ENCODE peak calls at places on chromosomes 11 and 22, in five cellular contexts. K, X, D, H and T are unnamed samples.

GRCh38 chr11:14384338-14384737 is 25.4 kb upstream of the RRAS2 start:
- DNase-seq in K (no peak), X (no peak), D (no peak), H (no peak), T (no peak)

GRCh38 chr22:48239461-48240164 is 1477.2 kb downstream of the TBC1D22A start:
- DNase-seq in K (no peak), X (no peak), D (no peak), H (no peak), T (no peak)

GRCh38 chr11:122807731-122808485 is 30.4 kb upstream of the CRTAM start:
- DNase-seq in K (no peak), X (no peak), D (no peak), H (no peak), T (no peak)

GRCh38 chr11:33553486-33553885 is 147.1 kb downstream of the C11orf91 start:
- DNase-seq in K (no peak), X (no peak), D (no peak), H (no peak), T (no peak)

GRCh38 chr11:108117746-108118371 is 3.5 kb upstream of the ACAT1 start:
- DNase-seq in K (peak), X (peak), D (no peak), H (peak), T (peak)

GRCh38 chr22:47043835-47044721 is 281.6 kb downstream of the TBC1D22A start:
- DNase-seq in K (no peak), X (no peak), D (no peak), H (no peak), T (no peak)

GRCh38 chr11:90476442-90477007 is 253.7 kb upstream of the CHORDC1 start:
- DNase-seq in K (peak), X (peak), D (peak), H (no peak), T (peak)

GRCh38 chr11:57320719-57321387 is 3.9 kb downstream of the TNKS1BP1 start:
- DNase-seq in K (no peak), X (peak), D (no peak), H (no peak), T (no peak)

GRCh38 chr11:106989056-106989455 is 29.2 kb downstream of the GUCY1A2 start:
- DNase-seq in K (no peak), X (no peak), D (no peak), H (no peak), T (no peak)

GRCh38 chr22:27139935-27140493 is 482.6 kb downstream of the MIAT start:
- DNase-seq in K (peak), X (no peak), D (no peak), H (no peak), T (no peak)

GRCh38 chr22:39871008-39871798 is 22.4 kb downstream of the ENTHD1 start:
- DNase-seq in K (no peak), X (no peak), D (no peak), H (no peak), T (no peak)

GRCh38 chr11:126949066-126949945 is 51.3 kb downstream of the KIRREL3 start:
- DNase-seq in K (no peak), X (no peak), D (no peak), H (no peak), T (no peak)

GRCh38 chr11:66126808-66127555 is 56.9 kb downstream of the PACS1 start:
- DNase-seq in K (no peak), X (no peak), D (no peak), H (no peak), T (no peak)

GRCh38 chr22:33996824-33997223 is 76.5 kb upstream of the LARGE1 start:
- DNase-seq in K (no peak), X (peak), D (no peak), H (no peak), T (no peak)

GRCh38 chr22:25875461-25875860 is 133.5 kb downstream of the MYO18B start:
- DNase-seq in K (no peak), X (no peak), D (no peak), H (no peak), T (no peak)

GRCh38 chr11:125286486-125286885 is 121.9 kb downstream of the PKNOX2 start:
- DNase-seq in K (no peak), X (no peak), D (no peak), H (no peak), T (no peak)

GRCh38 chr11:133904818-133905515 is 51.8 kb downstream of the IGSF9B start:
- DNase-seq in K (no peak), X (no peak), D (no peak), H (no peak), T (no peak)

GRCh38 chr11:120337133-120337895 is 1.1 kb downstream of the ARHGEF12 start:
- DNase-seq in K (peak), X (peak), D (no peak), H (no peak), T (no peak)

GRCh38 chr11:47606731-47607130 is 12.5 kb upstream of the C1QTNF4 start:
- DNase-seq in K (no peak), X (no peak), D (no peak), H (no peak), T (no peak)

GRCh38 chr11:78338138-78338537 is 79.5 kb downstream of the GAB2 start:
- DNase-seq in K (no peak), X (no peak), D (no peak), H (no peak), T (no peak)

GRCh38 chr11:86722041-86722440 is 49.6 kb upstream of the ME3 start:
- DNase-seq in K (no peak), X (no peak), D (no peak), H (no peak), T (no peak)

GRCh38 chr11:11179239-11179638 is 173.8 kb downstream of the CSNK2A3 start:
- DNase-seq in K (no peak), X (no peak), D (no peak), H (no peak), T (peak)

GRCh38 chr22:41175546-41175945 is 29.6 kb upstream of the L3MBTL2 start:
- DNase-seq in K (peak), X (no peak), D (no peak), H (no peak), T (no peak)

GRCh38 chr22:45065726-45066125 is 55.9 kb upstream of the PHF21B start:
- DNase-seq in K (no peak), X (no peak), D (no peak), H (no peak), T (no peak)

GRCh38 chr11:34002420-34002819 is 49.1 kb upstream of the CAPRIN1 start:
- DNase-seq in K (no peak), X (no peak), D (no peak), H (no peak), T (no peak)

GRCh38 chr11:132234878-132235277 is 864.5 kb downstream of the NTM start:
- DNase-seq in K (no peak), X (no peak), D (no peak), H (no peak), T (no peak)

GRCh38 chr11:76604652-76605241 is 65.8 kb downstream of the LRRC32 start:
- DNase-seq in K (peak), X (no peak), D (no peak), H (no peak), T (no peak)

GRCh38 chr22:31343235-31344191 is 2.6 kb downstream of the PATZ1 start:
- DNase-seq in K (peak), X (no peak), D (no peak), H (no peak), T (no peak)
- TF ChIP-seq YY1 in K (no peak), X (no peak), D (peak), H (no peak), T (no peak)

DNA sequence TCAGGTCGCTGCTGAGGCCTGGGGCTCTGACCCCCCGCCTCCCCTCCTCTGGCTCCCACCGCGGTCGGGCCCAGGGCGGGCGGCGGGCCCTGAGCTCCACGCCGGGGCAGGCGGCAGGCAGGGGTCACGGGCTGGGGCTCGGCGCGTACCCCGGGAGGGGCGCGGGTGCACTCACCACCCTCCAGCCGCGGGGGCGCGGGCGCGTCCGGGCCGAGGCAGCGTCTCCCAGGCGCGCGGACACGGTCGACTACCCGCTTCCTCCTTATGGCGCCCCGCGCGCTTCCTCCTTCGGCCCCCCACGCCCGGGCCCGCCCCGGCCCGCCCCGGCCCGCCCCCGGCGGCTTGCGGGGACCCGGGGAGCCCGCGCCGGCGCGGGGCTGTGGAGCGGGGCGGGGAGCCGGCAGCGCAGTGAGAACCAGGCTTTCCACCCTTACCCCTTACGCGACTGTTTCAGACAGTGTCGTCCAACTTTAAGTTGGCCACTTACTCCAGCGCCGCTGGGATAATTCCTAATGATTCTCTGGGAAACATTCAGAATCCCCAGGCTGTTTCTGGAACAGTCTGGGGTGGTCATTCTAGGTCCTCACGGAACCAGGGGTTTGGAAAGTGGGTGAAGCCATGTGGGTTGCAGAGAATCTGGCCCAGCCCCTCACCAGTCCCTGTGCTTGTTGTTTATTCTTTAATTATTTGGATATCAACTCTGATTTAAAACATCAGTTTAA is at the start of gene BID:
- DNase-seq in K (peak), X (no peak), D (no peak), H (peak), T (no peak)
- TF ChIP-seq REST in K (no peak), X (no peak), D (no peak), H (no peak), T (no peak)

GRCh38 chr11:45844822-45845573 is 2.3 kb upstream of the CRY2 start:
- DNase-seq in K (no peak), X (no peak), D (no peak), H (no peak), T (no peak)
- H3K27ac ChIP-seq in K (no peak), X (no peak), D (no peak), H (no peak), T (no peak)

GRCh38 chr11:67415501-67416304 is at the start of gene CARNS1:
- DNase-seq in K (no peak), X (no peak), D (no peak), H (no peak), T (no peak)
- TF ChIP-seq YY1 in K (no peak), X (no peak), D (no peak), H (no peak), T (no peak)

GRCh38 chr11:100576044-100577021 is 110.8 kb upstream of the ARHGAP42 start:
- DNase-seq in K (peak), X (peak), D (peak), H (peak), T (peak)

GRCh38 chr11:100578966-100579365 is 108.1 kb upstream of the ARHGAP42 start:
- DNase-seq in K (no peak), X (no peak), D (no peak), H (no peak), T (no peak)

GRCh38 chr11:100573911-100574513 is 113.1 kb upstream of the ARHGAP42 start:
- DNase-seq in K (no peak), X (no peak), D (no peak), H (no peak), T (no peak)

DNA sequence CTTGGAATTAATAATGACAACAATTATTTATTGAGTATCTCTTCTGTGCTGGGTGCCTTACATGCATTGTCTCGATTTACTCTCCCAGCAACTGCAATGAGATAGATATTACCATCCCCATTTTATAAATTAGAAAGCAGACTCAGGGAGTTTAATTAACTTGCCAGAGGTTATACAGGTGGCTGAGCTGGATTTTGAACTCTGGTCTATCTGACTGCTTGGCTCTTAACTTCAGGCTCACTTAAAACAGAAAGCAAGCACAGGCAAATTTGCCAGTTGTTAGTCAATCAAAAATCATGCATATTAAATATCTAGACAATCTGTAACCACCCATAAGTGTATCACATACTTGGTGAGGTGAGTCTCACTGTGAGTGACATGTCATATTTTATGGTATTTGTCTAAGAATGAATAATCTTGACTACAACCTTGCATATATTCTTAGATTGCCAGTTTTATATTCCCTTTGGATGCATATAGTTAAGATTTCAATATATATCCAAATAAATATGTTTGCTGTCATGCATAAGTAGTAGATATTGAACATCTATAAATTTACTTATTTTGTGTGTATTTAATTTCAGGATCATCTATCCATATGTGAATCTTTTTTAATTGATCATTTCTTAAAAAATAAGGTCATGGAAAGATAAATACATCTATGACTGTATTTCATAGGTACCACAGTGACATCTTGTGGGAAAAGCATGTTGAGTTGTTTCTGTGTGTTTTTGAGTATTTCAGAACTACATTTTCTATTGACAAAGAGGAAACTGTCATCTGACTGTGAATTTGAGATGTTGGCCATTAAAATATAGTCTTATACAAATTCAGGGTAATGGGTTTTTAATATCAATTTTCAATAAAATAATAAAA is 112.0 kb upstream of the ARHGAP42 start:
- DNase-seq in K (no peak), X (peak), D (no peak), H (no peak), T (peak)
- TF ChIP-seq REST in K (no peak), X (no peak), D (no peak), H (no peak), T (no peak)

GRCh38 chr22:24302591-24302990 is 32.0 kb downstream of the SPECC1L start:
- DNase-seq in K (no peak), X (peak), D (no peak), H (no peak), T (no peak)
- H3K27ac ChIP-seq in K (no peak), X (peak), D (no peak), H (no peak), T (peak)

GRCh38 chr11:69697489-69697843 is 6.4 kb downstream of the FGF19 start:
- DNase-seq in K (no peak), X (no peak), D (no peak), H (no peak), T (no peak)
- TF ChIP-seq YY1 in K (no peak), X (no peak), D (no peak), H (no peak), T (no peak)

DNA sequence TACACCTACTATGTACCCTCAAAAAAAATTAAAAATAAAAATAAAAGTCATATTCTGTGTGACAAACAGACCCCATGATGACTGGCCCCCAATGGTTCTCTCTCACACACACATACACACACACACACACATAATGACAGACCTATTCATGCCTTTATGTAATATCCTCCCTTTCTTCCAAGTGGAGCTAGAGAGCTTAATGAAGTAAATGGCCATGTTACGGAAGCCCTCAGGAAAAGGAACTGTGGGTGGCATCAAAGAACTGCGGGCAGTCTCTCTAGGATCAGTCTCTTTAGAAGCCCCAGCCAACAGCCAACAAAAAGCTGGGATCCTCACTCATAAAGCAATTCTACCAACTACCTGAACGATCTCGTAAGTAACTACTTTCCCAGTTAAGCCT is 125.5 kb downstream of the SIK3 start:
- DNase-seq in K (no peak), X (no peak), D (no peak), H (no peak), T (no peak)
- TF ChIP-seq REST in K (no peak), X (no peak), D (no peak), H (no peak), T (no peak)

GRCh38 chr11:46346886-46347636 is at the start of gene DGKZ:
- DNase-seq in K (peak), X (peak), D (no peak), H (peak), T (peak)
- H3K27ac ChIP-seq in K (no peak), X (no peak), D (peak), H (peak), T (peak)

GRCh38 chr22:36577019-36577418 is 48.1 kb upstream of the EIF3D start:
- DNase-seq in K (no peak), X (peak), D (no peak), H (no peak), T (peak)
- TF ChIP-seq YY1 in K (no peak), X (no peak), D (no peak), H (no peak), T (no peak)